ENCODE peak calls at places on chromosomes 12 and 14, in nine cellular contexts. One of them, this sample, is unnamed.

GRCh38 chr14:22656226-22656625 is 12.1 kb upstream of the OR6J1 start:
- DNase-seq in AG04449: no peak
- DNase-seq in GM10248: no peak
- DNase-seq in lower leg skin: no peak
- DNase-seq in glutamatergic neuron: no peak
- DNase-seq in neural progenitor cell: no peak
- DNase-seq in WTC11: no peak
- DNase-seq in AG10803: no peak
- DNase-seq in mammary epithelial cell: no peak
- DNase-seq in this sample: no peak

GRCh38 chr12:65731771-65732170 is 92.5 kb upstream of the HMGA2 start:
- DNase-seq in AG04449: no peak
- DNase-seq in GM10248: no peak
- DNase-seq in lower leg skin: no peak
- DNase-seq in glutamatergic neuron: no peak
- DNase-seq in neural progenitor cell: no peak
- DNase-seq in WTC11: no peak
- DNase-seq in AG10803: no peak
- DNase-seq in mammary epithelial cell: no peak
- DNase-seq in this sample: no peak

GRCh38 chr14:61147369-61147897 is 133.7 kb downstream of the TMEM30B start:
- DNase-seq in AG04449: peak; percentile 41
- DNase-seq in GM10248: no peak
- DNase-seq in lower leg skin: no peak
- DNase-seq in glutamatergic neuron: no peak
- DNase-seq in neural progenitor cell: no peak
- DNase-seq in WTC11: no peak
- DNase-seq in AG10803: no peak
- DNase-seq in mammary epithelial cell: peak; percentile 52
- DNase-seq in this sample: no peak

GRCh38 chr12:115871714-115872113 is 405.8 kb downstream of the MED13L start:
- DNase-seq in AG04449: no peak
- DNase-seq in GM10248: peak; percentile 39
- DNase-seq in lower leg skin: no peak
- DNase-seq in glutamatergic neuron: peak; percentile 24
- DNase-seq in neural progenitor cell: peak; percentile 71
- DNase-seq in WTC11: peak; percentile 33
- DNase-seq in AG10803: peak; percentile 24
- DNase-seq in mammary epithelial cell: no peak
- DNase-seq in this sample: no peak

GRCh38 chr14:42628591-42628990 is 1021.9 kb downstream of the LRFN5 start:
- DNase-seq in AG04449: no peak
- DNase-seq in GM10248: no peak
- DNase-seq in lower leg skin: no peak
- DNase-seq in glutamatergic neuron: no peak
- DNase-seq in neural progenitor cell: no peak
- DNase-seq in WTC11: no peak
- DNase-seq in AG10803: no peak
- DNase-seq in mammary epithelial cell: no peak
- DNase-seq in this sample: no peak

GRCh38 chr12:47111392-47111778 is 31.6 kb upstream of the AMIGO2 start:
- DNase-seq in AG04449: no peak
- DNase-seq in GM10248: no peak
- DNase-seq in lower leg skin: no peak
- DNase-seq in glutamatergic neuron: no peak
- DNase-seq in neural progenitor cell: no peak
- DNase-seq in WTC11: no peak
- DNase-seq in AG10803: no peak
- DNase-seq in mammary epithelial cell: no peak
- DNase-seq in this sample: no peak

GRCh38 chr12:104438134-104438533 is 18.6 kb upstream of the CHST11 start:
- DNase-seq in AG04449: no peak
- DNase-seq in GM10248: no peak
- DNase-seq in lower leg skin: no peak
- DNase-seq in glutamatergic neuron: no peak
- DNase-seq in neural progenitor cell: no peak
- DNase-seq in WTC11: no peak
- DNase-seq in AG10803: no peak
- DNase-seq in mammary epithelial cell: no peak
- DNase-seq in this sample: no peak

GRCh38 chr12:82996168-82996812 is 309.6 kb downstream of the TMTC2 start:
- DNase-seq in AG04449: no peak
- DNase-seq in GM10248: no peak
- DNase-seq in lower leg skin: no peak
- DNase-seq in glutamatergic neuron: no peak
- DNase-seq in neural progenitor cell: no peak
- DNase-seq in WTC11: no peak
- DNase-seq in AG10803: no peak
- DNase-seq in mammary epithelial cell: peak; percentile 13
- DNase-seq in this sample: no peak

GRCh38 chr12:31005944-31006361 is 67.7 kb upstream of the DDX11 start:
- DNase-seq in AG04449: peak; percentile 24
- DNase-seq in GM10248: no peak
- DNase-seq in lower leg skin: no peak
- DNase-seq in glutamatergic neuron: no peak
- DNase-seq in neural progenitor cell: no peak
- DNase-seq in WTC11: peak; percentile 3
- DNase-seq in AG10803: peak; percentile 81
- DNase-seq in mammary epithelial cell: peak; percentile 78
- DNase-seq in this sample: no peak

GRCh38 chr14:75559451-75560187 is 18.8 kb upstream of the FLVCR2 start:
- DNase-seq in AG04449: no peak
- DNase-seq in GM10248: peak; percentile 50
- DNase-seq in lower leg skin: peak; percentile 46
- DNase-seq in glutamatergic neuron: no peak
- DNase-seq in neural progenitor cell: no peak
- DNase-seq in WTC11: no peak
- DNase-seq in AG10803: peak; percentile 65
- DNase-seq in mammary epithelial cell: peak; percentile 93
- DNase-seq in this sample: peak; percentile 59

GRCh38 chr12:58387199-58387598 is 445.8 kb downstream of the ATP23 start:
- DNase-seq in AG04449: no peak
- DNase-seq in GM10248: no peak
- DNase-seq in lower leg skin: no peak
- DNase-seq in glutamatergic neuron: no peak
- DNase-seq in neural progenitor cell: no peak
- DNase-seq in WTC11: no peak
- DNase-seq in AG10803: peak; percentile 67
- DNase-seq in mammary epithelial cell: peak; percentile 81
- DNase-seq in this sample: no peak

GRCh38 chr14:49766839-49767238 is 1.1 kb upstream of the KLHDC2 start:
- DNase-seq in AG04449: no peak
- DNase-seq in GM10248: no peak
- DNase-seq in lower leg skin: no peak
- DNase-seq in glutamatergic neuron: no peak
- DNase-seq in neural progenitor cell: peak; percentile 6
- DNase-seq in WTC11: no peak
- DNase-seq in AG10803: no peak
- DNase-seq in mammary epithelial cell: peak; percentile 13
- DNase-seq in this sample: no peak

GRCh38 chr14:68160779-68161546 is 341.4 kb downstream of the RAD51B start:
- DNase-seq in AG04449: no peak
- DNase-seq in GM10248: no peak
- DNase-seq in lower leg skin: no peak
- DNase-seq in glutamatergic neuron: no peak
- DNase-seq in neural progenitor cell: no peak
- DNase-seq in WTC11: no peak
- DNase-seq in AG10803: peak; percentile 35
- DNase-seq in mammary epithelial cell: no peak
- DNase-seq in this sample: no peak

GRCh38 chr12:46269429-46270241 is 792 bp upstream of the SLC38A1 start:
- DNase-seq in AG04449: no peak
- DNase-seq in GM10248: peak; percentile 63
- DNase-seq in lower leg skin: no peak
- DNase-seq in glutamatergic neuron: peak; percentile 30
- DNase-seq in neural progenitor cell: peak; percentile 56
- DNase-seq in WTC11: peak; percentile 36
- DNase-seq in AG10803: no peak
- DNase-seq in mammary epithelial cell: peak; percentile 66
- DNase-seq in this sample: no peak

GRCh38 chr14:58915646-58916045 is 272.8 kb upstream of the DAAM1 start:
- DNase-seq in AG04449: no peak
- DNase-seq in GM10248: no peak
- DNase-seq in lower leg skin: no peak
- DNase-seq in glutamatergic neuron: no peak
- DNase-seq in neural progenitor cell: no peak
- DNase-seq in WTC11: no peak
- DNase-seq in AG10803: no peak
- DNase-seq in mammary epithelial cell: no peak
- DNase-seq in this sample: no peak

DNA sequence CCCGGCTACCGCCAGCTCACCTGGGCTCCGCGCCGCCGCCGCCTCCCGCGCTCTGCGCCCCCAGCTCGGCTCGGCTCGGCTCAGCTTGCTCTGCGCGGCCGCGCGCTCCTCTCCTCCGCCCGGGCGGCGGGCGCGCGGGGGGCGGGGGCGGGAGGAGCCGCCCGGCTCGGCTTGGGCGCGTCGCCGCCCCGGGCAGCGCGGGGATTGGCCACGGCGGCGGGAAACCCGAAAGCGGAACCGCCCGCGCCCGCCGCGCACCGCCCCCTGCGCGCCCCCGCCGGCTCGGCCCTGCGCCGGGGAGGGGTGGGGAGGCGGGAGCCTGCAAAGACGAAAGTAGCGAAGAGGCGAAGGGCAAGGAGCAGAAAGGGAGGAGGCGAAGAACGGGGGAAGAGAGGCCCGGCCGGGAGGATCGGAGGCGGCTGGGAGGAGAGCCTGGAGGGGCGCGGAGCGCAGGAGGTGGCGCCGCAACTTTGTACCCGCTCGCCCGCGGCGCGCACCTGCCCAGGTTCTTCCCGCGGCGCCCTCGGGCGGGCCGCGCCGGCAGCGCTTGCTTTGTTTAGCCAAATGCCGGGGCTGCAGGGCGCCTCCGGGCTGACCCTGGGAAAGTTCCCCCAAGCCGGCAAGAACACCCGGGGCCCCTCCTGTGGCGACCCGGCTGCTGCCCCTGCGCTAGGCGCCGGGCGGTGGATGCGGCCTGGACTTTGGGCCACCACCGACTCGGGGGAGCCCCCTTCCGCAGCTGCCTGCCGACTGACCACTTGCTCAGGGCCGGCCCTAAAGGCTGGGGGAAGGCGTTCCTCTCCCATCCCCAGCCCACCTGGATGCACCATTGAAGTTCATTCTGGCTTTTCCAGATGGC is at the start of gene CAMKK2:
- DNase-seq in AG04449: no peak
- DNase-seq in GM10248: peak; percentile 96
- DNase-seq in lower leg skin: peak; percentile 68
- DNase-seq in glutamatergic neuron: peak; percentile 86
- DNase-seq in neural progenitor cell: peak; percentile 96
- DNase-seq in WTC11: peak; percentile 85
- DNase-seq in AG10803: peak; percentile 73
- DNase-seq in mammary epithelial cell: peak; percentile 79
- DNase-seq in this sample: peak; percentile 72
- TF ChIP-seq CTCF in AG04449: no peak
- TF ChIP-seq CTCF in GM10248: peak; percentile 36
- TF ChIP-seq CTCF in lower leg skin: no peak
- TF ChIP-seq CTCF in glutamatergic neuron: no peak
- TF ChIP-seq CTCF in neural progenitor cell: peak; percentile 35
- TF ChIP-seq CTCF in WTC11: no peak
- TF ChIP-seq CTCF in AG10803: no peak
- TF ChIP-seq CTCF in mammary epithelial cell: peak; percentile 36
- TF ChIP-seq CTCF in this sample: peak; percentile 25

GRCh38 chr12:109888179-109889020 is 8.1 kb upstream of the GLTP start:
- DNase-seq in AG04449: peak; percentile 86
- DNase-seq in GM10248: no peak
- DNase-seq in lower leg skin: peak; percentile 54
- DNase-seq in glutamatergic neuron: no peak
- DNase-seq in neural progenitor cell: no peak
- DNase-seq in WTC11: no peak
- DNase-seq in AG10803: peak; percentile 97
- DNase-seq in mammary epithelial cell: peak; percentile 96
- DNase-seq in this sample: peak; percentile 80
- TF ChIP-seq CTCF in AG04449: no peak
- TF ChIP-seq CTCF in GM10248: no peak
- TF ChIP-seq CTCF in lower leg skin: no peak
- TF ChIP-seq CTCF in glutamatergic neuron: no peak
- TF ChIP-seq CTCF in neural progenitor cell: no peak
- TF ChIP-seq CTCF in WTC11: no peak
- TF ChIP-seq CTCF in AG10803: peak; percentile 40
- TF ChIP-seq CTCF in mammary epithelial cell: peak; percentile 31
- TF ChIP-seq CTCF in this sample: no peak

GRCh38 chr12:117231750-117232149 is 41.5 kb upstream of the FBXO21 start:
- DNase-seq in AG04449: no peak
- DNase-seq in GM10248: no peak
- DNase-seq in lower leg skin: no peak
- DNase-seq in glutamatergic neuron: no peak
- DNase-seq in neural progenitor cell: no peak
- DNase-seq in WTC11: peak; percentile 62
- DNase-seq in AG10803: no peak
- DNase-seq in mammary epithelial cell: no peak
- DNase-seq in this sample: no peak
- TF ChIP-seq CTCF in AG04449: no peak
- TF ChIP-seq CTCF in GM10248: no peak
- TF ChIP-seq CTCF in lower leg skin: no peak
- TF ChIP-seq CTCF in glutamatergic neuron: no peak
- TF ChIP-seq CTCF in neural progenitor cell: peak; percentile 35
- TF ChIP-seq CTCF in WTC11: no peak
- TF ChIP-seq CTCF in AG10803: no peak
- TF ChIP-seq CTCF in mammary epithelial cell: no peak
- TF ChIP-seq CTCF in this sample: no peak

DNA sequence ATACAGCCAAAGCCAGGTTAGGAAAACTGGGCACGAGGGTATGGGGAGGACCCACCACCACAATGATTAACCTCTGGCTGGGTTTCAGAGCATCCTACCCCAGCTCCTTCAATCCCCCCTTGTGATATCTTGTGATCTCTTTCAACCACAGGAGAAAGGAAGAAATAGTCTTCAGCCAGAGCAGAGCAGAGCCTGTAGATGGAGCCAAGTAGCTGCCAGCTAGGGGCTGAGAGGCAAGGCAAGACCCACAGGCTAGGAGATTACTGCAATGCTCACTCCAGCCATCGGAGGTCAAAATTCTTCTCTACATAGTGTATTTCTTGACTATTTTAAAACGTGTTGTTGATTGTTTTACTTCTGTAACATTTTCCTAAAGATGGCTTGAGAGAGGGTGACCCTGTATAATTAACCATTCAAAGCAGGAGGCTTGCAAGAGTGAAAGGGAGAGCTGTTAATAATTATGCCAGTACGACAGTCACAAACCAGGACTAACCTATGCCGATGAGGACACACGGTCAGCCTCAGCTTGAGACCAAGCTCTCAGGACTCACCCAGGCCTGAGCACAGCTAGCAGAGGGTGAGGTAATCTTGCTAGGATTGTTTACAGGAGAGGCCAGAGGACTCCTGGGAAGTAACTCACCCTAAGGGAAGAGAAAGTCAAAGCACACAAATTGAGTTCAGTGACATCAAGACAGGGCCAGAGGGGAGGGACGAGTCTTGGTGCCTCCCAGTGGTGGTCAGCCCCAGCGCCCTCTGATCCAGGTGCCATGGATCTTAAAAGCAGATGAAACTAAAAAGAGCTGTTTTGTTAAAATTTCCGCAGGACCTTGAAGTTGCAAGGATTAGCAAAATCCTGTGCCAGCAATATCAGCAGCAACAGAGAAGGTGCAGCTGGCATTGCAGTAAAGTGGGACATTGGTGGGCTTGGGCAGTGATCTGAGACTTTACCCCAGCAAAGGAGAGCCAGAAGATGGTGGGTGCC is 29.8 kb upstream of the CDKN3 start:
- DNase-seq in AG04449: peak; percentile 38
- DNase-seq in GM10248: peak; percentile 28
- DNase-seq in lower leg skin: no peak
- DNase-seq in glutamatergic neuron: peak; percentile 28
- DNase-seq in neural progenitor cell: peak; percentile 72
- DNase-seq in WTC11: peak; percentile 46
- DNase-seq in AG10803: peak; percentile 69
- DNase-seq in mammary epithelial cell: peak; percentile 44
- DNase-seq in this sample: no peak
- TF ChIP-seq CTCF in AG04449: peak; percentile 83
- TF ChIP-seq CTCF in GM10248: peak; percentile 73
- TF ChIP-seq CTCF in lower leg skin: no peak
- TF ChIP-seq CTCF in glutamatergic neuron: peak; percentile 31
- TF ChIP-seq CTCF in neural progenitor cell: peak; percentile 64
- TF ChIP-seq CTCF in WTC11: peak; percentile 10
- TF ChIP-seq CTCF in AG10803: peak; percentile 66
- TF ChIP-seq CTCF in mammary epithelial cell: peak; percentile 69
- TF ChIP-seq CTCF in this sample: no peak

This sample was measured in CD14-positive monocyte.